ENCODE peak calls at places on chromosomes 6 and 20, in ten cellular contexts. C, N, Y, R, P, X, Q, Z, J and A are unnamed samples.

GRCh38 chr20:24753136-24753535 is 195.9 kb upstream of the CST7 start:
- DNase-seq in C (no peak), N (no peak), Y (no peak), R (peak), P (no peak), X (no peak), Q (no peak), Z (no peak), J (no peak), A (no peak)

GRCh38 chr6:7328159-7328713 is 15.2 kb upstream of the SSR1 start:
- DNase-seq in C (no peak), N (no peak), Y (peak), R (no peak), P (no peak), X (no peak), Q (no peak), Z (no peak), J (no peak), A (no peak)

GRCh38 chr6:40962241-40962640 is 76.8 kb downstream of the UNC5CL start:
- DNase-seq in C (no peak), N (peak), Y (peak), R (no peak), P (no peak), X (peak), Q (no peak), Z (no peak), J (no peak), A (peak)

GRCh38 chr20:62792940-62793756 is 3.1 kb upstream of the MRGBP start:
- DNase-seq in C (peak), N (no peak), Y (no peak), R (no peak), P (no peak), X (no peak), Q (no peak), Z (no peak), J (no peak), A (no peak)

GRCh38 chr6:122184260-122184934 is 215.1 kb upstream of the HSF2 start:
- DNase-seq in C (no peak), N (no peak), Y (peak), R (no peak), P (peak), X (peak), Q (no peak), Z (peak), J (no peak), A (no peak)

GRCh38 chr6:133632206-133632605 is 256.7 kb upstream of the TCF21 start:
- DNase-seq in C (no peak), N (peak), Y (no peak), R (no peak), P (no peak), X (peak), Q (no peak), Z (peak), J (no peak), A (peak)

GRCh38 chr20:63449796-63450730 is 22.4 kb downstream of the KCNQ2 start:
- DNase-seq in C (no peak), N (no peak), Y (no peak), R (no peak), P (no peak), X (no peak), Q (no peak), Z (no peak), J (no peak), A (no peak)

GRCh38 chr20:57867181-57867803 is 157.5 kb upstream of the PMEPA1 start:
- DNase-seq in C (no peak), N (no peak), Y (no peak), R (peak), P (no peak), X (no peak), Q (no peak), Z (no peak), J (no peak), A (no peak)

GRCh38 chr6:135087803-135088202 is 33.2 kb upstream of the HBS1L start:
- DNase-seq in C (peak), N (no peak), Y (peak), R (peak), P (no peak), X (peak), Q (no peak), Z (no peak), J (no peak), A (no peak)

GRCh38 chr6:165562421-165563090 is 100.5 kb downstream of the PDE10A start:
- DNase-seq in C (no peak), N (no peak), Y (peak), R (no peak), P (no peak), X (no peak), Q (no peak), Z (no peak), J (no peak), A (no peak)

GRCh38 chr20:57870597-57871236 is 160.9 kb upstream of the PMEPA1 start:
- DNase-seq in C (no peak), N (no peak), Y (no peak), R (peak), P (no peak), X (no peak), Q (no peak), Z (no peak), J (no peak), A (no peak)

GRCh38 chr20:18003897-18004296 is 35.1 kb downstream of the MGME1 start:
- DNase-seq in C (no peak), N (no peak), Y (no peak), R (no peak), P (no peak), X (no peak), Q (no peak), Z (peak), J (no peak), A (no peak)

GRCh38 chr6:142886431-142887170 is 58.4 kb downstream of the HIVEP2 start:
- DNase-seq in C (no peak), N (no peak), Y (peak), R (no peak), P (no peak), X (peak), Q (no peak), Z (peak), J (no peak), A (no peak)

GRCh38 chr6:75601608-75602163 is at the start of gene SENP6:
- DNase-seq in C (peak), N (peak), Y (peak), R (peak), P (peak), X (peak), Q (peak), Z (peak), J (peak), A (peak)

GRCh38 chr6:24874128-24874527 is 61.6 kb downstream of the RIPOR2 start:
- DNase-seq in C (no peak), N (no peak), Y (no peak), R (no peak), P (no peak), X (no peak), Q (no peak), Z (no peak), J (no peak), A (no peak)

GRCh38 chr6:153511896-153512496 is 380.9 kb upstream of the RGS17 start:
- DNase-seq in C (no peak), N (peak), Y (peak), R (no peak), P (peak), X (peak), Q (no peak), Z (peak), J (no peak), A (no peak)

GRCh38 chr6:90005048-90005827 is 111.0 kb downstream of the GJA10 start:
- DNase-seq in C (no peak), N (no peak), Y (no peak), R (no peak), P (peak), X (no peak), Q (no peak), Z (no peak), J (peak), A (peak)

GRCh38 chr20:22490287-22491187 is 93.8 kb downstream of the FOXA2 start:
- DNase-seq in C (peak), N (no peak), Y (peak), R (no peak), P (peak), X (no peak), Q (no peak), Z (peak), J (no peak), A (peak)
- H3K4me3 ChIP-seq in C (no peak), N (no peak), Y (no peak), R (no peak), P (no peak), X (no peak), Q (no peak), Z (no peak), J (no peak), A (no peak)

DNA sequence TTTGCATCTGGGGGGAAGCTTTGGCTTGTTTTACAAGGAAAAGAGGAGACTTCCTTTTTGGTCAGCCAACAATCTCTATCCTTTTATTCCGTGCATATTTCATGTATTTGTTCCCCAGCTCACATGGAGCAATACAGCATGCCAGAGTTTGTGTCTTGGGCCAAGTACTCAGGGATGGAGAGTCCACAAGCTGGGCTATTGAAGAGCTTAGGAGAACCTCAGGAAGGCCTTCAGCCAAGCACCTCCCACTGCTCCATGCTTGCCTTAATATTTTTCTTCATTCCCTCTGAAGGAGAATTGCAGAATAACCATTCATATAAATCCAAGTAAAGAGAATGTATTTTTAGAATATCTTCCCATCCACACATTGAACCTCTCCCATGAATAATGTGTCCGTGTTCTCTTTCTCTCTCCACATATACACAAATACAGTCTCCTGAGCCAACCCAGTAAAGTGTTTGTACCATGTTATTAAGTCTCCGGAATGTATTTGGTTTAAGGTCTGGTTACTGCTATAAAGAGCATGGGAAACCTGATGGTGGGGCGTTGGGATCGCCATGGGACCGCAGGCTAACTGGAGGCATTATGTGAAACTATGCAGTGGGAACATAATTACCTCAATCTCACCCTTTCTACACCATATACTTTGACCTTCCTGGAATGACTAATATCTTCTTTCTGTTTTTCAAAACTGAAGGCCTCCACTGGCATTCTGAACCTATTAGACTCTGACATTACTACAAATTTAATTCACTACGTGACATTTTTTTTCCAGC is 3.0 kb downstream of the LAMA4 start:
- DNase-seq in C (no peak), N (peak), Y (no peak), R (no peak), P (no peak), X (peak), Q (no peak), Z (no peak), J (peak), A (no peak)
- H3K4me3 ChIP-seq in C (no peak), N (peak), Y (no peak), R (no peak), P (no peak), X (peak), Q (peak), Z (peak), J (no peak), A (peak)

GRCh38 chr6:129678463-129678862 is 31.5 kb downstream of the ARHGAP18 start:
- DNase-seq in C (no peak), N (no peak), Y (no peak), R (no peak), P (no peak), X (no peak), Q (no peak), Z (no peak), J (no peak), A (no peak)

GRCh38 chr6:129679250-129679649 is 30.7 kb downstream of the ARHGAP18 start:
- DNase-seq in C (no peak), N (no peak), Y (no peak), R (no peak), P (no peak), X (peak), Q (no peak), Z (no peak), J (no peak), A (no peak)

GRCh38 chr6:129677634-129678325 is 32.2 kb downstream of the ARHGAP18 start:
- DNase-seq in C (no peak), N (no peak), Y (no peak), R (no peak), P (no peak), X (peak), Q (no peak), Z (no peak), J (no peak), A (no peak)

GRCh38 chr6:129680633-129681032 is 29.3 kb downstream of the ARHGAP18 start:
- DNase-seq in C (no peak), N (no peak), Y (no peak), R (no peak), P (no peak), X (no peak), Q (no peak), Z (no peak), J (no peak), A (peak)

DNA sequence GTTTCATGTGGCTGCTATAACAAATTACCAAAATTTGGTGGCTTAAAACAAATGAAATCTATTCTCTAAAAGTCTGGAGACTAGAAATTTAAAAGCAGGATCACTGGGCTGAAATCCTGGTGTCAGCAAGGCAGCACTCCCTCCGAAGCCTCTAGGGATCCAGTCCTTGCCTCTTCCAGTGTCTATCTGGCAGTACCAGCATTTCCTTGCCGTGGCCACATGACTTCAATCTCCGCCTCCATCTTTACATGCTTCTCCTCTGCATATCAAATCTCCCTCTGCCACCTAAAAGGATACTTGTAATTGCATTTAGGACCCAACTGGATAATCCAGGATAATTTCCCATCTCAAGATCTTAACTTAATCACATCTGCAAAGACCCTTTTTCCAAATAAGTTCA is 30.2 kb downstream of the ARHGAP18 start:
- DNase-seq in C (no peak), N (no peak), Y (no peak), R (no peak), P (no peak), X (no peak), Q (no peak), Z (no peak), J (no peak), A (peak)
- H3K4me3 ChIP-seq in C (no peak), N (no peak), Y (no peak), R (no peak), P (no peak), X (peak), Q (peak), Z (no peak), J (no peak), A (peak)

GRCh38 chr20:1377341-1377871 is 15.4 kb downstream of the FKBP1A start:
- DNase-seq in C (no peak), N (no peak), Y (no peak), R (no peak), P (no peak), X (no peak), Q (no peak), Z (no peak), J (no peak), A (no peak)

GRCh38 chr20:1376007-1376406 is 16.8 kb downstream of the FKBP1A start:
- DNase-seq in C (no peak), N (no peak), Y (peak), R (no peak), P (no peak), X (no peak), Q (no peak), Z (no peak), J (no peak), A (no peak)

GRCh38 chr20:1375515-1375914 is 17.3 kb downstream of the FKBP1A start:
- DNase-seq in C (no peak), N (peak), Y (peak), R (no peak), P (no peak), X (peak), Q (no peak), Z (no peak), J (no peak), A (peak)

GRCh38 chr20:1377984-1378742 is 14.7 kb downstream of the FKBP1A start:
- DNase-seq in C (no peak), N (no peak), Y (no peak), R (no peak), P (no peak), X (no peak), Q (no peak), Z (no peak), J (no peak), A (no peak)

DNA sequence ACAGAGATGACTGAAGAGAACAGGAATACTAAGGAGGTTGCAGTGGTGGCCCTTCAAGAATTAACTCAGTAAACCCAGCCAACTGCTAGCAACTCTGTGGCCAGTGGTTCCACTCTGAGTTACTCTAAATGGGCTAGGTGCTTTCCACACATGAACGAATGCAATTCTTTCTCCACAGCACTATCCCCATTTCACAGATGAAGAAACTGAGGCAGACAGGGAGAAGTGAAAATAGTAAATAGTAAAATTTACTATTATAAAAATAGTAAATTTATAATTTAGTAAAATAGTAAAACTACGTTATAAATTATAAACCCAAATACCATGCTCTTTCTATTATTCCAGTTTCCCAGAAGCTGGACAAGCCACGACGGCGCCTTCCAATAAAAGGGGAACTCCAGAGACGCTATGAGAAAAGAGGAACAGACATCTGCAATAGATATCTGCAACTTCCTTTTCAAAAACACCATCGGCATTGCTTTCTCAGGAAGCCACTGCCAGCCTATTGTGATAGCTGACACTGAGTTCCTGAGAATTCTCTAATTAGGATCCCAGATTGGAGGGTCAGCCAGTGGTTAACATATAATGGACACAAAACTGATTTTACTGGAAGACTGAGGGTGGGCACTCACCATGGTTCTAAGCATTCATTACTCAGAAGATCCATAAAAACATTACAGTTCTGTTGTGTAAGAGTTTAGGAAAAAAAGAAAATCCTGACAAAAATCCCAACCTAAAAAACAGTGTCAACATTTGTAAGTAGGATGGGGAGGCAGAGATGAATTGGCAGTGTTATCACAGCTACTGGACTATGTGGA is 16.2 kb downstream of the FKBP1A start:
- DNase-seq in C (no peak), N (no peak), Y (peak), R (no peak), P (peak), X (no peak), Q (no peak), Z (no peak), J (peak), A (no peak)
- H3K4me3 ChIP-seq in C (no peak), N (no peak), Y (no peak), R (no peak), P (no peak), X (no peak), Q (no peak), Z (no peak), J (no peak), A (no peak)

GRCh38 chr6:13796781-13797180 is 17.6 kb downstream of the MCUR1 start:
- DNase-seq in C (no peak), N (no peak), Y (no peak), R (no peak), P (no peak), X (no peak), Q (no peak), Z (no peak), J (no peak), A (no peak)
- H3K4me3 ChIP-seq in C (no peak), N (no peak), Y (no peak), R (no peak), P (no peak), X (no peak), Q (no peak), Z (no peak), J (no peak), A (no peak)

GRCh38 chr20:21303061-21303871 is at the start of gene XRN2:
- DNase-seq in C (peak), N (peak), Y (peak), R (peak), P (peak), X (peak), Q (peak), Z (peak), J (peak), A (peak)

GRCh38 chr20:21303872-21304586 is 898 bp downstream of the XRN2 start:
- DNase-seq in C (no peak), N (no peak), Y (peak), R (no peak), P (no peak), X (no peak), Q (no peak), Z (no peak), J (no peak), A (no peak)

GRCh38 chr20:21302645-21303060 is 478 bp upstream of the XRN2 start:
- DNase-seq in C (no peak), N (no peak), Y (no peak), R (no peak), P (no peak), X (no peak), Q (no peak), Z (no peak), J (no peak), A (no peak)

GRCh38 chr20:21301940-21302644 is 1.0 kb upstream of the XRN2 start:
- DNase-seq in C (no peak), N (no peak), Y (no peak), R (no peak), P (no peak), X (no peak), Q (no peak), Z (no peak), J (no peak), A (no peak)
- H3K4me3 ChIP-seq in C (peak), N (peak), Y (peak), R (peak), P (peak), X (peak), Q (peak), Z (peak), J (peak), A (peak)